ENCODE peak calls at places on chromosomes 6 and 20, in nine cellular contexts. One of them, this sample, is unnamed.

GRCh38 chr20:18133962-18134361 is 3.7 kb upstream of the KAT14 start:
- DNase-seq in CD4-positive, CD25-positive, alpha-beta regulatory T cell: no peak
- DNase-seq in ACHN: no peak
- DNase-seq in NCI-H1436: no peak
- DNase-seq in Right ventricle myocardium superior: no peak
- DNase-seq in stimulated activated CD4-positive, alpha-beta T cell treated with anti-CD3 and anti-CD28 coated beads, Interleukin-4, amount 100 ng/mL, for 24 hours: no peak
- DNase-seq in NCI-H510A treated with DMSO at 0.1 percent for 48 hours: no peak
- DNase-seq in T-cell: no peak
- DNase-seq in WTC11: no peak
- DNase-seq in this sample: no peak

GRCh38 chr6:93592417-93592816 is 173.1 kb upstream of the EPHA7 start:
- DNase-seq in CD4-positive, CD25-positive, alpha-beta regulatory T cell: no peak
- DNase-seq in ACHN: no peak
- DNase-seq in NCI-H1436: no peak
- DNase-seq in Right ventricle myocardium superior: no peak
- DNase-seq in stimulated activated CD4-positive, alpha-beta T cell treated with anti-CD3 and anti-CD28 coated beads, Interleukin-4, amount 100 ng/mL, for 24 hours: no peak
- DNase-seq in NCI-H510A treated with DMSO at 0.1 percent for 48 hours: no peak
- DNase-seq in T-cell: no peak
- DNase-seq in WTC11: no peak
- DNase-seq in this sample: no peak

GRCh38 chr6:15230827-15231226 is 15.0 kb upstream of the JARID2 start:
- DNase-seq in CD4-positive, CD25-positive, alpha-beta regulatory T cell: no peak
- DNase-seq in ACHN: no peak
- DNase-seq in NCI-H1436: no peak
- DNase-seq in Right ventricle myocardium superior: no peak
- DNase-seq in stimulated activated CD4-positive, alpha-beta T cell treated with anti-CD3 and anti-CD28 coated beads, Interleukin-4, amount 100 ng/mL, for 24 hours: no peak
- DNase-seq in NCI-H510A treated with DMSO at 0.1 percent for 48 hours: no peak
- DNase-seq in T-cell: no peak
- DNase-seq in WTC11: no peak
- DNase-seq in this sample: no peak

GRCh38 chr20:46965477-46965876 is 70.8 kb downstream of the EYA2 start:
- DNase-seq in CD4-positive, CD25-positive, alpha-beta regulatory T cell: no peak
- DNase-seq in ACHN: no peak
- DNase-seq in NCI-H1436: no peak
- DNase-seq in Right ventricle myocardium superior: no peak
- DNase-seq in stimulated activated CD4-positive, alpha-beta T cell treated with anti-CD3 and anti-CD28 coated beads, Interleukin-4, amount 100 ng/mL, for 24 hours: no peak
- DNase-seq in NCI-H510A treated with DMSO at 0.1 percent for 48 hours: peak
- DNase-seq in T-cell: no peak
- DNase-seq in WTC11: no peak
- DNase-seq in this sample: peak

GRCh38 chr6:89353702-89354392 is 1.3 kb upstream of the UBE2J1 start:
- DNase-seq in CD4-positive, CD25-positive, alpha-beta regulatory T cell: no peak
- DNase-seq in ACHN: no peak
- DNase-seq in NCI-H1436: peak
- DNase-seq in Right ventricle myocardium superior: no peak
- DNase-seq in stimulated activated CD4-positive, alpha-beta T cell treated with anti-CD3 and anti-CD28 coated beads, Interleukin-4, amount 100 ng/mL, for 24 hours: no peak
- DNase-seq in NCI-H510A treated with DMSO at 0.1 percent for 48 hours: peak
- DNase-seq in T-cell: no peak
- DNase-seq in WTC11: no peak
- DNase-seq in this sample: no peak

GRCh38 chr6:152696543-152696942 is 1.2 kb upstream of the MYCT1 start:
- DNase-seq in CD4-positive, CD25-positive, alpha-beta regulatory T cell: no peak
- DNase-seq in ACHN: no peak
- DNase-seq in NCI-H1436: no peak
- DNase-seq in Right ventricle myocardium superior: no peak
- DNase-seq in stimulated activated CD4-positive, alpha-beta T cell treated with anti-CD3 and anti-CD28 coated beads, Interleukin-4, amount 100 ng/mL, for 24 hours: no peak
- DNase-seq in NCI-H510A treated with DMSO at 0.1 percent for 48 hours: no peak
- DNase-seq in T-cell: no peak
- DNase-seq in WTC11: no peak
- DNase-seq in this sample: no peak

GRCh38 chr6:117338567-117338966 is 73.2 kb downstream of the VGLL2 start:
- DNase-seq in CD4-positive, CD25-positive, alpha-beta regulatory T cell: no peak
- DNase-seq in ACHN: no peak
- DNase-seq in NCI-H1436: no peak
- DNase-seq in Right ventricle myocardium superior: peak
- DNase-seq in stimulated activated CD4-positive, alpha-beta T cell treated with anti-CD3 and anti-CD28 coated beads, Interleukin-4, amount 100 ng/mL, for 24 hours: no peak
- DNase-seq in NCI-H510A treated with DMSO at 0.1 percent for 48 hours: no peak
- DNase-seq in T-cell: no peak
- DNase-seq in WTC11: no peak
- DNase-seq in this sample: no peak

GRCh38 chr6:119742188-119742803 is 392.7 kb upstream of the MAN1A1 start:
- DNase-seq in CD4-positive, CD25-positive, alpha-beta regulatory T cell: no peak
- DNase-seq in ACHN: peak
- DNase-seq in NCI-H1436: peak
- DNase-seq in Right ventricle myocardium superior: peak
- DNase-seq in stimulated activated CD4-positive, alpha-beta T cell treated with anti-CD3 and anti-CD28 coated beads, Interleukin-4, amount 100 ng/mL, for 24 hours: peak
- DNase-seq in NCI-H510A treated with DMSO at 0.1 percent for 48 hours: no peak
- DNase-seq in T-cell: peak
- DNase-seq in WTC11: peak
- DNase-seq in this sample: peak

GRCh38 chr20:24694727-24695528 is 225.5 kb downstream of the SYNDIG1 start:
- DNase-seq in CD4-positive, CD25-positive, alpha-beta regulatory T cell: no peak
- DNase-seq in ACHN: no peak
- DNase-seq in NCI-H1436: no peak
- DNase-seq in Right ventricle myocardium superior: no peak
- DNase-seq in stimulated activated CD4-positive, alpha-beta T cell treated with anti-CD3 and anti-CD28 coated beads, Interleukin-4, amount 100 ng/mL, for 24 hours: no peak
- DNase-seq in NCI-H510A treated with DMSO at 0.1 percent for 48 hours: no peak
- DNase-seq in T-cell: no peak
- DNase-seq in WTC11: no peak
- DNase-seq in this sample: peak

GRCh38 chr6:169249057-169249456 is 4.6 kb downstream of the THBS2 start:
- DNase-seq in CD4-positive, CD25-positive, alpha-beta regulatory T cell: no peak
- DNase-seq in ACHN: no peak
- DNase-seq in NCI-H1436: no peak
- DNase-seq in Right ventricle myocardium superior: no peak
- DNase-seq in stimulated activated CD4-positive, alpha-beta T cell treated with anti-CD3 and anti-CD28 coated beads, Interleukin-4, amount 100 ng/mL, for 24 hours: no peak
- DNase-seq in NCI-H510A treated with DMSO at 0.1 percent for 48 hours: no peak
- DNase-seq in T-cell: no peak
- DNase-seq in WTC11: no peak
- DNase-seq in this sample: peak

GRCh38 chr6:10184408-10185187 is 230.3 kb downstream of the TFAP2A start:
- DNase-seq in CD4-positive, CD25-positive, alpha-beta regulatory T cell: no peak
- DNase-seq in ACHN: no peak
- DNase-seq in NCI-H1436: no peak
- DNase-seq in Right ventricle myocardium superior: no peak
- DNase-seq in stimulated activated CD4-positive, alpha-beta T cell treated with anti-CD3 and anti-CD28 coated beads, Interleukin-4, amount 100 ng/mL, for 24 hours: no peak
- DNase-seq in NCI-H510A treated with DMSO at 0.1 percent for 48 hours: no peak
- DNase-seq in T-cell: no peak
- DNase-seq in WTC11: no peak
- DNase-seq in this sample: no peak

GRCh38 chr20:8790442-8791074 is 278.3 kb upstream of the PLCB4 start:
- DNase-seq in CD4-positive, CD25-positive, alpha-beta regulatory T cell: no peak
- DNase-seq in ACHN: peak
- DNase-seq in NCI-H1436: no peak
- DNase-seq in Right ventricle myocardium superior: no peak
- DNase-seq in stimulated activated CD4-positive, alpha-beta T cell treated with anti-CD3 and anti-CD28 coated beads, Interleukin-4, amount 100 ng/mL, for 24 hours: peak
- DNase-seq in NCI-H510A treated with DMSO at 0.1 percent for 48 hours: peak
- DNase-seq in T-cell: no peak
- DNase-seq in WTC11: peak
- DNase-seq in this sample: no peak

GRCh38 chr6:19538086-19538485 is 299.1 kb upstream of the ID4 start:
- DNase-seq in CD4-positive, CD25-positive, alpha-beta regulatory T cell: no peak
- DNase-seq in ACHN: no peak
- DNase-seq in NCI-H1436: peak
- DNase-seq in Right ventricle myocardium superior: no peak
- DNase-seq in stimulated activated CD4-positive, alpha-beta T cell treated with anti-CD3 and anti-CD28 coated beads, Interleukin-4, amount 100 ng/mL, for 24 hours: no peak
- DNase-seq in NCI-H510A treated with DMSO at 0.1 percent for 48 hours: peak
- DNase-seq in T-cell: no peak
- DNase-seq in WTC11: peak
- DNase-seq in this sample: no peak

GRCh38 chr20:63534831-63535651 is 2.1 kb downstream of the PTK6 start:
- DNase-seq in CD4-positive, CD25-positive, alpha-beta regulatory T cell: no peak
- DNase-seq in ACHN: no peak
- DNase-seq in NCI-H1436: no peak
- DNase-seq in Right ventricle myocardium superior: peak
- DNase-seq in stimulated activated CD4-positive, alpha-beta T cell treated with anti-CD3 and anti-CD28 coated beads, Interleukin-4, amount 100 ng/mL, for 24 hours: no peak
- DNase-seq in NCI-H510A treated with DMSO at 0.1 percent for 48 hours: no peak
- DNase-seq in T-cell: no peak
- DNase-seq in WTC11: peak
- DNase-seq in this sample: peak